ENCODE peak calls at places on chromosomes 11 and 22, in seven cellular contexts. J is H9, Q is trophoblast cell, U is IMR-90, D is mesenchymal stem cell, A is mesendoderm, X is H1. L is an unnamed sample.

GRCh38 chr11:110447897-110448522 is 18.3 kb downstream of the FDX1 start:
- DNase-seq in J (no peak), Q (peak; percentile 59), U (no peak), D (no peak), A (no peak), X (no peak), L (no peak)

GRCh38 chr11:18012314-18012905 is 437 bp downstream of the SERGEF start:
- DNase-seq in J (peak; percentile 57), Q (peak; percentile 45), U (peak; percentile 13), D (peak; percentile 39), A (peak; percentile 68), X (no peak), L (no peak)

GRCh38 chr11:6022954-6023353 is 7.6 kb downstream of the OR56A1 start:
- DNase-seq in J (no peak), Q (peak; percentile 82), U (peak; percentile 43), D (peak; percentile 41), A (peak; percentile 73), X (no peak), L (peak; percentile 40)

GRCh38 chr11:31645747-31646146 is 136.2 kb downstream of the ELP4 start:
- DNase-seq in J (no peak), Q (peak; percentile 47), U (peak; percentile 88), D (peak; percentile 42), A (no peak), X (no peak), L (no peak)

GRCh38 chr11:134453441-134453840 is 41.4 kb upstream of the B3GAT1 start:
- DNase-seq in J (no peak), Q (no peak), U (no peak), D (no peak), A (no peak), X (no peak), L (no peak)

GRCh38 chr11:67286621-67287333 is 2.3 kb upstream of the ANKRD13D start:
- DNase-seq in J (no peak), Q (no peak), U (no peak), D (no peak), A (no peak), X (no peak), L (no peak)

GRCh38 chr22:29348956-29349355 is 33.5 kb upstream of the RASL10A start:
- DNase-seq in J (no peak), Q (peak; percentile 53), U (no peak), D (no peak), A (no peak), X (no peak), L (no peak)

GRCh38 chr11:12430912-12431311 is 53.5 kb downstream of the PARVA start:
- DNase-seq in J (no peak), Q (peak; percentile 81), U (peak; percentile 91), D (peak; percentile 87), A (no peak), X (no peak), L (no peak)

GRCh38 chr11:1733716-1734351 is 16.6 kb downstream of the IFITM10 start:
- DNase-seq in J (no peak), Q (no peak), U (no peak), D (no peak), A (no peak), X (no peak), L (no peak)

GRCh38 chr11:69161117-69161407 is 5.3 kb downstream of the SMIM38 start:
- DNase-seq in J (no peak), Q (no peak), U (no peak), D (no peak), A (no peak), X (no peak), L (no peak)

GRCh38 chr11:1694064-1694845 is 2.7 kb upstream of the KRTAP5-6 start:
- DNase-seq in J (peak; percentile 90), Q (peak; percentile 91), U (peak; percentile 61), D (peak; percentile 67), A (peak; percentile 84), X (peak; percentile 84), L (peak; percentile 84)

GRCh38 chr11:208177-208916 is 839 bp downstream of the RIC8A start:
- DNase-seq in J (peak; percentile 70), Q (peak; percentile 79), U (peak; percentile 63), D (peak; percentile 87), A (peak; percentile 82), X (peak; percentile 29), L (peak; percentile 78)

GRCh38 chr11:117221775-117222517 is 9.9 kb downstream of the PCSK7 start:
- DNase-seq in J (no peak), Q (no peak), U (peak; percentile 72), D (no peak), A (no peak), X (no peak), L (no peak)

GRCh38 chr11:126628450-126628789 is 272.9 kb downstream of the ST3GAL4 start:
- DNase-seq in J (no peak), Q (no peak), U (no peak), D (no peak), A (no peak), X (no peak), L (no peak)

GRCh38 chr22:18998998-18999397 is 62.9 kb upstream of the PRODH start:
- DNase-seq in J (peak; percentile 77), Q (peak; percentile 20), U (no peak), D (no peak), A (peak; percentile 70), X (peak; percentile 34), L (peak; percentile 36)

GRCh38 chr11:8283510-8284272 is 20.0 kb upstream of the LMO1 start:
- DNase-seq in J (peak; percentile 64), Q (no peak), U (no peak), D (peak; percentile 18), A (peak; percentile 63), X (no peak), L (no peak)

GRCh38 chr11:64206457-64207246 is at the start of gene FERMT3:
- DNase-seq in J (no peak), Q (no peak), U (no peak), D (no peak), A (no peak), X (no peak), L (no peak)
- H3K9ac ChIP-seq in J (no peak within 1 kb of the TSS), Q (no peak within 1 kb of the TSS), U (no peak within 1 kb of the TSS), D (peak within 1 kb of the TSS; percentile 70), A (no peak within 1 kb of the TSS), X (no peak within 1 kb of the TSS), L (no peak within 1 kb of the TSS)

GRCh38 chr11:42013656-42014201 is 554.3 kb upstream of the LRRC4C start:
- DNase-seq in J (no peak), Q (no peak), U (no peak), D (no peak), A (no peak), X (no peak), L (no peak)
- H2BK5ac ChIP-seq in J (no peak overlapping the region), Q (no peak overlapping the region), U (no peak overlapping the region), D (no peak overlapping the region), A (no peak overlapping the region), X (no peak overlapping the region), L (no peak overlapping the region)

GRCh38 chr22:27881404-27881803 is 37.7 kb downstream of the PITPNB start:
- DNase-seq in J (no peak), Q (no peak), U (peak; percentile 62), D (peak; percentile 54), A (no peak), X (no peak), L (no peak)
- H3K9ac ChIP-seq in J (no peak overlapping the region), Q (no peak overlapping the region), U (peak overlapping the region; percentile 16), D (peak overlapping the region; percentile 60), A (no peak overlapping the region), X (no peak overlapping the region), L (no peak overlapping the region)

GRCh38 chr11:86703992-86704391 is 31.6 kb upstream of the ME3 start:
- DNase-seq in J (no peak), Q (no peak), U (no peak), D (no peak), A (no peak), X (no peak), L (no peak)
- H2BK5ac ChIP-seq in J (no peak overlapping the region), Q (no peak overlapping the region), U (no peak overlapping the region), D (no peak overlapping the region), A (no peak overlapping the region), X (no peak overlapping the region), L (no peak overlapping the region)

DNA sequence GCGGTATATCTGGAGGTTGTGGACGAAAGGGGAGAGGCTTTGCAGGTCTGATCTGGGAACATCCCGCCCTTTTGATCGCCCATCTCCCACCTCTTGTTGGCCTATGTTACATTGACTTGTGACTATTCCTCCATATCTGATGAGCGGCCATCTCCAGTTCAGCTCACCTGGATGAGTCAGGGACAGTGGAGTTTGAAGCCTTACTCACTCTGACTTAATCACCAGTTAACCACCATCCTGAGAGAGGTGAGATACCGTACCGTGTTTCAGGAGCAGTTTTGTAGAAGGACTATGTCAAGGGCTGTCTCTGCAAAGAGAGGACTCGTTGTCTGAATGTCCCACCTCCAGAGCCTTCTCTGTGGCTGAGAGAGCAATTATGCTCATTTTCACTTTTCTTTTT is 771.7 kb downstream of the NTM start:
- DNase-seq in J (no peak), Q (no peak), U (no peak), D (no peak), A (no peak), X (no peak), L (no peak)
- H3K9ac ChIP-seq in J (no peak overlapping the region), Q (no peak overlapping the region), U (no peak overlapping the region), D (no peak overlapping the region), A (no peak overlapping the region), X (no peak overlapping the region), L (no peak overlapping the region)

DNA sequence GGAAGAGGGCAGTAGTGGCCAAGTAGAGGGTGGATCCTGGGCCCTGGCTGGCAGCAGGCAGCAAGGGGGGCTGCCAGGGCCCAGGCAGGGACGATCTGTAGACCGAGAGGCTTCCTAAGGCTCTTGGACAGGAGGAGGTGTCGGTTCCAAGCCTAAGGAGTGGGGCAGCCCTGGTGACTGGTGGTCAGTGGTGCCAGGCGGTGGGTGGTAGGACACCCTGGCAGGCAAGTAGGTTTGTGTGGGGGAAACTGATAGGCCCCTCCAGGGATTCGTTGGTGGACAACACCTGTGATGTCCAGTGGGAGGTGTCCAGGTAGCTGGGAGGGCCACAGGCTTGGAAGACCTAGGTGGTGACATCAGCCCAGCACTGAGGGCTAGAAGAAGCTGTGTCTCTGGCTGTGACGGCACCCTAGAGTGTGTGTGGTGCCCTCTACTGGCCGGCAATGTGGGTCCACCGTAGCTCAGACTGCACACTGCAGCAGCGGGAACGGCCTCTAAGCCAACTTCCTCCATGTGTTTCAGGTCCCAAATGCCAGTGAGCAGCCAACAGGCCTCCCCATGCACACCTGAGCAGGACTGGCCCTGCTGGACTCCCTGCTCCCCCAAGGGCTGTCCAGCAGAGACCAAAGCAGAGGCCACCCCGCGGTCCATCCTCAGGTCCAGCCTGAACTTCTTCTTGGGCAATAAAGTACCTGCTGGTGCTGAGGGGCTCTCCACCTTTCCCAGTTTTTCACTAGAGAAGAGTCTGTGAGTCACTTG is 9.4 kb upstream of the SAMM50 start:
- DNase-seq in J (peak; percentile 71), Q (peak; percentile 83), U (peak; percentile 59), D (peak; percentile 69), A (peak; percentile 81), X (no peak), L (peak; percentile 36)
- H2BK5ac ChIP-seq in J (no peak overlapping the region), Q (no peak overlapping the region), U (no peak overlapping the region), D (no peak overlapping the region), A (no peak overlapping the region), X (no peak overlapping the region), L (no peak overlapping the region)

GRCh38 chr22:30382340-30382739 is 4.9 kb downstream of the RNF215 start:
- DNase-seq in J (no peak), Q (no peak), U (no peak), D (no peak), A (no peak), X (no peak), L (no peak)
- H3K9ac ChIP-seq in J (no peak overlapping the region), Q (no peak overlapping the region), U (no peak overlapping the region), D (no peak overlapping the region), A (no peak overlapping the region), X (no peak overlapping the region), L (no peak overlapping the region)

DNA sequence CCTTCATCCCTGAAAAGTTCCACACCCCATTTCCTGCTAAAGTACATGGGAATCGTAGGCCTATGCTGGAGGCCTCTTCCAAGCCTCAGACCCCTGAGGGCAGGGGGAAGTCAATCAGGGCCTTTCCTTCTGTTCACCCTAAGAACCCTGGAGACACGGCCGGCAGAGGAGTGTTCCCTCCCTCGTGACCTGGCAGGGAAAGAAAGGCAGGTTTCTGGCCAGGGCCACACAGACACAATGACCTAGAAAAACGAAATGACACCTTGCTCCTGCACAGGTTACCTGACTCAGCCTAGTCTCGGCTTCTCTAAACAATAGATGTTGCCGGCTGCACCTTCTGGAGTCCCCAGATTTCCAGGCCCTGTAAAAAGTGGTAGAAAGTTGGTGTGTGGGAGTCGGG is 60.6 kb upstream of the CADM1 start:
- DNase-seq in J (no peak), Q (no peak), U (no peak), D (no peak), A (no peak), X (no peak), L (no peak)
- H2BK5ac ChIP-seq in J (no peak overlapping the region), Q (no peak overlapping the region), U (no peak overlapping the region), D (no peak overlapping the region), A (no peak overlapping the region), X (no peak overlapping the region), L (no peak overlapping the region)